ENCODE peak calls at places on chromosomes 1 and 21, in seven cellular contexts. W, F, P, G, A, K and V are unnamed samples.

GRCh38 chr1:53681647-53682368 is 57.2 kb downstream of the GLIS1 start:
- DNase-seq in F (no peak), A (peak; percentile 63), P (peak; percentile 33), G (peak; percentile 71), K (peak; percentile 51), W (peak; percentile 52), V (no peak)

GRCh38 chr1:58628987-58629598 is 52.0 kb upstream of the TACSTD2 start:
- DNase-seq in W (no peak), K (no peak), A (no peak), G (peak; percentile 19), F (no peak), P (no peak), V (no peak)

GRCh38 chr1:5836776-5837440 is 155.3 kb downstream of the NPHP4 start:
- DNase-seq in W (no peak), A (no peak), K (no peak), F (no peak), P (no peak), G (no peak), V (no peak)

GRCh38 chr1:42282024-42282579 is 52.9 kb downstream of the FOXJ3 start:
- DNase-seq in F (no peak), K (no peak), A (no peak), W (no peak), G (no peak), P (no peak), V (no peak)

GRCh38 chr1:24900985-24901781 is 28.9 kb downstream of the RUNX3 start:
- DNase-seq in A (peak; percentile 46), K (no peak), P (no peak), F (no peak), W (peak; percentile 6), G (no peak), V (no peak)

GRCh38 chr1:91523462-91523861 is 22.8 kb downstream of the CDC7 start:
- DNase-seq in G (no peak), F (no peak), A (no peak), P (no peak), W (no peak), K (no peak), V (no peak)

GRCh38 chr1:21338568-21339401 is 48.5 kb upstream of the ECE1 start:
- DNase-seq in A (no peak), G (peak; percentile 87), F (peak; percentile 78), W (peak; percentile 91), P (peak; percentile 74), K (peak; percentile 37), V (no peak)

GRCh38 chr1:181317261-181317924 is 165.9 kb upstream of the CACNA1E start:
- DNase-seq in K (no peak), W (no peak), F (no peak), G (no peak), A (no peak), P (no peak), V (no peak)

GRCh38 chr1:84672080-84672735 is 18.1 kb downstream of the SSX2IP start:
- DNase-seq in K (no peak), P (no peak), W (no peak), F (no peak), A (no peak), G (no peak), V (no peak)

GRCh38 chr21:38993561-38993960 is 187.8 kb downstream of the ETS2 start:
- DNase-seq in K (peak; percentile 70), W (peak; percentile 58), P (no peak), A (no peak), G (peak; percentile 94), F (no peak), V (no peak)

GRCh38 chr1:26705788-26706237 is 10.0 kb downstream of the ARID1A start:
- DNase-seq in P (no peak), K (peak; percentile 40), A (no peak), W (no peak), G (peak; percentile 98), F (no peak), V (no peak)

GRCh38 chr1:201184734-201185453 is 5.7 kb upstream of the IGFN1 start:
- DNase-seq in K (peak; percentile 44), P (no peak), A (no peak), F (peak; percentile 54), W (peak; percentile 28), G (peak; percentile 89), V (peak; percentile 22)

DNA sequence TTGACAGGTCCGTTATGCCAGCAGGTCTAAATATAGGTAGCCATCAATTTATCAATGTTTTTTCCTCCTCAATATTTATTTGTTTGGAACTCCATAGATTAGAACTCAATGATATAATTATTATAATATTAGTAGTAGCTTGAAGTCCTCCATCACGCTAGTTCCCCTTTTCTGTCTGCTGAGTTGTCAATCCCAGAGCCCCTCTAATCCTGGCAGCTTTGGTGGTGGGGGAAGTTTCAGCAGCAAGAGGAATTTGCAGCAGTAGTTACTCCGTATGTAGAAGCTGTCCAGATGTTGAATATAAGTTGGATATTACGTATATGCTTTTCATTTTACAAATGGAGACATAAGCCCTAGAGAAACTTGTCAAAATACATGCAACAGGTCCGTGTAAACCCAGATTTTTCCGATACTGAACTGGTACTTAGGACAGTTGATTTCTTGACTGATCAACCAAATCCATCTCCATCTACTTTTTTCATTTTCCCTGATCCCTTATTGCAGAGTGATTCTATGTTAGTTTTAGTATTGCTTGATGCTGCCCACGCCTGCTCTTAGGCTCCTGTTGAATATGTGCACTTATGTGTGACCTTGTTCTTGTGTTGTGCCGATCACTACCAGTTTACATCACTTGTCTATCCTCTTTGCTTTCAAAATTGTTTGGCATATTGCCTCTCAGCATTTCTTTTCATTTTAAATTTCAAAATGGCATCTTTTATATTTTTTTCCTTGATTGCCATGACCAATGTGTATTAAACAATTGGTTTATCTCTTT is 28.1 kb downstream of the SMAP2 start:
- DNase-seq in A (no peak), G (no peak), W (no peak), P (no peak), K (no peak), F (no peak), V (no peak)
- H3K4me3 ChIP-seq in A (no peak overlapping the region), G (no peak overlapping the region), W (no peak overlapping the region), P (no peak overlapping the region), K (no peak overlapping the region), F (no peak overlapping the region), V (no peak overlapping the region)

GRCh38 chr1:224739303-224739996 is 123.3 kb downstream of the CNIH3 start:
- DNase-seq in G (no peak), A (no peak), K (no peak), F (no peak), P (no peak), W (no peak), V (no peak)
- H3K27ac ChIP-seq in G (no peak overlapping the region), A (no peak overlapping the region), K (no peak overlapping the region), F (no peak overlapping the region), P (no peak overlapping the region), W (no peak overlapping the region), V (no peak overlapping the region)

GRCh38 chr21:45642122-45642813 is 1.3 kb upstream of the PCBP3 start:
- DNase-seq in A (no peak), F (peak; percentile 92), K (no peak), P (peak; percentile 42), G (no peak), W (no peak), V (no peak)

GRCh38 chr21:45640001-45640887 is 3.3 kb upstream of the PCBP3 start:
- DNase-seq in F (no peak), W (no peak), G (no peak), A (no peak), P (no peak), K (no peak), V (no peak)

GRCh38 chr21:45639206-45640000 is 4.1 kb upstream of the PCBP3 start:
- DNase-seq in K (no peak), G (peak; percentile 22), W (no peak), P (no peak), A (no peak), F (no peak), V (no peak)

GRCh38 chr21:45641480-45642035 is 2.0 kb upstream of the PCBP3 start:
- DNase-seq in P (no peak), F (peak; percentile 84), G (no peak), W (no peak), A (no peak), K (no peak), V (no peak)

GRCh38 chr21:45640888-45641479 is 2.5 kb upstream of the PCBP3 start:
- DNase-seq in F (peak; percentile 90), W (no peak), A (no peak), P (peak; percentile 53), G (peak; percentile 33), K (no peak), V (no peak)
- TF ChIP-seq CTCF in F (peak; percentile 40), W (no peak), A (no peak), P (peak; percentile 6), G (no peak), K (no peak), V (no peak)

DNA sequence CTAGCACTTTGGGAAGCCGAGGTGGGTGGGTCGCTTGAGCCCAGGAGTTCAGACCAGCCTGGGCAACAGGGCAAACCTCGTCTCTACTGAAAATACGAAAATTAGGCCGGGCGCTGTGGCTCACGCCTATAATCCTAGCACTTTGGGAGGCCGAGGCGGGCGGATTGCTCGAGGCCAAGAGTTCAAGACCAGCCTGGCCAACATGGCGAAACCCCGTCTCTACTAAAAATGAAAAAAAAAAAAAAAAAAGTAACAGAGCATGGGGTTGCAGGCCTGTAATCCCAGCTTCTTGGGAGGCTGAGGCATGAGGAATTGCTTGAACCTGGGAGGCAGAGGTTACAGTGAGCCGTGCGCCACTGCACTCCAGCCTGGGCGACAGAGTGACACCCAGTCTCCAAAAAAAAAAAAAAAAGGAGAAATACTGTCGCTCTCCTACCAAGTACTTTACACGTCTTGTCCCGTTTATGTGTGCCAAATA is 724 bp upstream of the NEK2 start:
- DNase-seq in A (no peak), W (no peak), P (no peak), F (no peak), K (no peak), G (no peak), V (no peak)
- H3K4me3 ChIP-seq in A (peak overlapping the region; percentile 67), W (peak overlapping the region; percentile 32), P (peak overlapping the region; percentile 44), F (peak overlapping the region; percentile 56), K (peak overlapping the region; percentile 81), G (peak overlapping the region; percentile 81), V (peak overlapping the region; percentile 58)

DNA sequence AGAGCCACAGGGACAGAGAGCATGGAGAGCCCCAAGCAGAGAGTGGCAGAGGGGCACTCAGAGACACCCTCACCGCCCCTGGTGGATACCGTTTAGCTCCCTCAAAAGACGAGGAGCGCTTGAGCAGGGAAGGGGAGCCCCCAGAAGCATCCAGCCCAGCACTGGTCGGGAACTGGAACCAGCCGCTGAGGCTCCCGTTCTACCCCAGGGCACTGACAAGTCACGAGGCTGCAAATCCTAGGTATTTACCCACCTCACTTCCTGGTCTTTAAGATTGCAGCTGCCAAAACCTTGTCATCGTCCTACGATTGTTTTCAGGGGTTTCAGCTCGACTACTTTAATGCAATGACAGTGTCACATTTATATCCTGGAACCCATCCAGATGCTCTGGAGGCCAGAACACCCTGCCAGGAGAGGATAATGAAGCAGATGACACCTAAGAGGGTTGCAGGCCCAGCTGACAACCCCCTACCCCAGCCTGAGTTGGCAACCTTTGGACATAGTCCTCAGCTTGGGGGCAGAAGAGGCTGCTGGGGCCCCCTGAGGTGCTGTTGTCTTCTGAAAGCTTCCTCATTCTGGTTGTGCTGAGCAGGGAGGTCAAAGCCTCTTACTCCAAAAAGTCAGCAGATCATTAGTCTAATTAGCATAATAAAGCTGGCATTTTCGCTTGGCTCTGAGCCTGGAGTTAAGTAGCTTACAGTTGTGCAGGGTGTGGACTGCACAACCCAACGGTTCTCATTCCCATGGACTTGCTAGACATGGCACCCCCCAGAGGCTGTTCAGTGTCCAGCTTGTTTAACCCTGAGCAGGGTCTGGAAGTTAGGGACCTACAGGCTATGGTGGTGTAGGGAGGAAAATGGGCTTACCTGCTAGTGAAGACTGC is 20.6 kb upstream of the BACE2 start:
- DNase-seq in A (no peak), F (no peak), W (no peak), P (no peak), K (no peak), G (no peak), V (no peak)
- H3K27ac ChIP-seq in A (no peak overlapping the region), F (no peak overlapping the region), W (no peak overlapping the region), P (no peak overlapping the region), K (no peak overlapping the region), G (no peak overlapping the region), V (no peak overlapping the region)